ENCODE peak calls at places on chromosomes 13 and 19, in nine cellular contexts. L is GM12892; Z is activated CD4-positive, alpha-beta T cell treated with anti-CD3 and anti-CD28 coated beads, Interleukin-2, amount 50 U/mL, for 48 hours; Y is dorsolateral prefrontal cortex; O is GM18507; P is naive thymus-derived CD8-positive, alpha-beta T cell; R is ecto neural progenitor cell; N is activated naive CD8-positive, alpha-beta T cell treated with anti-CD3 and anti-CD28 coated beads for 36 hours; G is RWPE1. V is an unnamed sample.

GRCh38 chr13:36163809-36164308 is 32.7 kb upstream of the DCLK1 start:
- DNase-seq in G (peak; percentile 67), L (no peak), Z (no peak), Y (no peak), N (no peak), O (no peak), P (no peak), R (no peak), V (peak; percentile 97)

GRCh38 chr13:96431044-96431581 is 341.2 kb downstream of the HS6ST3 start:
- DNase-seq in P (no peak), L (no peak), N (no peak), Z (no peak), Y (no peak), O (no peak), R (no peak), G (no peak), V (no peak)

GRCh38 chr13:30111810-30112209 is 195.5 kb downstream of the KATNAL1 start:
- DNase-seq in L (no peak), R (no peak), N (peak; percentile 19), Y (no peak), O (peak; percentile 18), P (no peak), Z (no peak), G (no peak), V (no peak)

GRCh38 chr19:34067861-34068271 is 104.4 kb upstream of the LSM14A start:
- DNase-seq in N (no peak), P (no peak), O (no peak), Y (no peak), Z (no peak), G (peak; percentile 55), L (no peak), R (no peak), V (no peak)

GRCh38 chr13:25901460-25902376 is 150.1 kb downstream of the SHISA2 start:
- DNase-seq in R (no peak), Y (no peak), P (peak; percentile 45), G (peak; percentile 92), O (peak; percentile 28), Z (no peak), N (no peak), L (no peak), V (peak; percentile 61)

GRCh38 chr13:33441015-33441414 is 155.5 kb upstream of the STARD13 start:
- DNase-seq in Z (no peak), Y (no peak), P (no peak), G (peak; percentile 24), R (no peak), L (no peak), O (no peak), N (no peak), V (peak; percentile 27)

GRCh38 chr13:112818040-112818697 is 128.3 kb downstream of the ATP11A start:
- DNase-seq in Z (no peak), P (no peak), L (no peak), Y (no peak), G (no peak), N (no peak), R (peak; percentile 10), O (no peak), V (no peak)

GRCh38 chr19:29841559-29842367 is 30.0 kb downstream of the CCNE1 start:
- DNase-seq in L (no peak), Z (no peak), O (no peak), P (no peak), N (no peak), R (peak; percentile 68), G (peak; percentile 60), Y (peak; percentile 16), V (no peak)

GRCh38 chr13:40238761-40239160 is 427.7 kb downstream of the FOXO1 start:
- DNase-seq in O (no peak), L (no peak), P (no peak), G (no peak), Z (no peak), R (no peak), Y (no peak), N (no peak), V (no peak)

GRCh38 chr13:26679411-26679810 is 81.2 kb downstream of the GPR12 start:
- DNase-seq in Z (no peak), L (no peak), Y (no peak), O (no peak), N (no peak), P (no peak), G (no peak), R (no peak), V (no peak)

GRCh38 chr19:55370305-55370988 is at the start of gene IL11:
- DNase-seq in Z (no peak), N (no peak), G (peak; percentile 72), Y (no peak), R (no peak), L (no peak), P (no peak), O (no peak), V (no peak)

GRCh38 chr13:29577135-29578051 is 18.1 kb downstream of the SLC7A1 start:
- DNase-seq in Y (no peak), N (no peak), O (no peak), P (no peak), Z (no peak), R (no peak), L (no peak), G (no peak), V (no peak)

GRCh38 chr13:43058318-43058674 is 34.9 kb downstream of the DNAJC15 start:
- DNase-seq in P (no peak), R (no peak), N (peak; percentile 38), Z (peak; percentile 44), Y (no peak), G (peak; percentile 83), L (no peak), O (no peak), V (no peak)

GRCh38 chr13:42645717-42646116 is 71.8 kb downstream of the TNFSF11 start:
- DNase-seq in G (no peak), N (no peak), P (no peak), L (no peak), O (no peak), Y (no peak), Z (no peak), R (no peak), V (no peak)

GRCh38 chr13:30963794-30964193 is 31.3 kb downstream of the TEX26 start:
- DNase-seq in O (no peak), P (no peak), N (no peak), R (no peak), Y (no peak), G (peak; percentile 34), L (no peak), Z (no peak), V (no peak)

GRCh38 chr19:23554548-23554947 is 132.5 kb downstream of the ZNF675 start:
- DNase-seq in Y (no peak), R (no peak), Z (no peak), L (no peak), P (no peak), G (peak; percentile 45), O (no peak), N (no peak), V (no peak)

V was measured in astrocyte of the cerebellum.